ENCODE peak calls at places on chromosomes 1 and 21, in seven cellular contexts. L, A, S, X, U, H and I are unnamed samples.

GRCh38 chr1:201884472-201884871 is 4.2 kb upstream of the SHISA4 start:
- DNase-seq in L (peak; percentile 80), A (no peak), S (no peak), X (no peak), U (no peak), H (no peak), I (no peak)

GRCh38 chr1:20590313-20590777 is 1.4 kb downstream of the CDA start:
- DNase-seq in L (no peak), A (no peak), S (peak; percentile 96), X (peak; percentile 19), U (no peak), H (peak; percentile 27), I (no peak)

GRCh38 chr1:227855687-227856086 is 40.2 kb downstream of the PRSS38 start:
- DNase-seq in L (no peak), A (no peak), S (no peak), X (no peak), U (no peak), H (no peak), I (no peak)

GRCh38 chr1:116764466-116764896 is 10.3 kb downstream of the CD2 start:
- DNase-seq in L (no peak), A (no peak), S (no peak), X (no peak), U (no peak), H (no peak), I (no peak)

GRCh38 chr1:145757420-145757819 is 38.1 kb downstream of the CD160 start:
- DNase-seq in L (no peak), A (no peak), S (no peak), X (no peak), U (no peak), H (no peak), I (no peak)

GRCh38 chr1:12546771-12547585 is 71.0 kb downstream of the DHRS3 start:
- DNase-seq in L (peak; percentile 76), A (no peak), S (no peak), X (peak; percentile 79), U (no peak), H (no peak), I (no peak)

GRCh38 chr1:8349473-8349865 is 31.6 kb downstream of the SLC45A1 start:
- DNase-seq in L (no peak), A (no peak), S (no peak), X (no peak), U (no peak), H (no peak), I (no peak)

GRCh38 chr1:180881806-180882509 is 30.7 kb upstream of the KIAA1614 start:
- DNase-seq in L (no peak), A (no peak), S (peak; percentile 51), X (no peak), U (no peak), H (no peak), I (no peak)

GRCh38 chr1:37085393-37085792 is 51.1 kb upstream of the GRIK3 start:
- DNase-seq in L (no peak), A (no peak), S (peak; percentile 8), X (no peak), U (no peak), H (no peak), I (no peak)

GRCh38 chr1:151972533-151973270 is 21.0 kb downstream of the S100A10 start:
- DNase-seq in L (no peak), A (no peak), S (peak; percentile 84), X (no peak), U (no peak), H (peak; percentile 76), I (no peak)

GRCh38 chr1:175150596-175151319 is 41.8 kb downstream of the KIAA0040 start:
- DNase-seq in L (no peak), A (peak; percentile 77), S (no peak), X (no peak), U (no peak), H (peak; percentile 38), I (no peak)

GRCh38 chr1:214840366-214840765 is 237.4 kb downstream of the CENPF start:
- DNase-seq in L (no peak), A (no peak), S (no peak), X (no peak), U (no peak), H (no peak), I (no peak)

GRCh38 chr1:204093421-204093717 is 20.5 kb downstream of the SOX13 start:
- DNase-seq in L (no peak), A (no peak), S (no peak), X (no peak), U (no peak), H (no peak), I (no peak)

GRCh38 chr21:41926068-41926806 is 27.6 kb downstream of the C2CD2 start:
- DNase-seq in L (no peak), A (no peak), S (peak; percentile 13), X (no peak), U (no peak), H (no peak), I (no peak)

GRCh38 chr1:39570477-39571177 is 6.0 kb downstream of the PABPC4 start:
- DNase-seq in L (no peak), A (no peak), S (no peak), X (no peak), U (no peak), H (peak; percentile 85), I (no peak)

GRCh38 chr1:80673935-80674597 is 1126.7 kb upstream of the ADGRL2 start:
- DNase-seq in L (no peak), A (no peak), S (no peak), X (no peak), U (no peak), H (no peak), I (no peak)

GRCh38 chr1:67646145-67647035 is 38.6 kb upstream of the GADD45A start:
- DNase-seq in L (peak; percentile 39), A (no peak), S (peak; percentile 6), X (no peak), U (peak; percentile 47), H (peak; percentile 64), I (no peak)

GRCh38 chr1:66335859-66336640 is 197.9 kb upstream of the SGIP1 start:
- DNase-seq in L (peak; percentile 86), A (no peak), S (peak; percentile 97), X (peak; percentile 73), U (no peak), H (peak; percentile 76), I (peak; percentile 21)

GRCh38 chr1:75937034-75937433 is 4.8 kb upstream of the ASB17 start:
- DNase-seq in L (no peak), A (no peak), S (no peak), X (no peak), U (no peak), H (no peak), I (no peak)

GRCh38 chr1:31598980-31599379 is 18.5 kb upstream of the HCRTR1 start:
- DNase-seq in L (no peak), A (no peak), S (no peak), X (no peak), U (no peak), H (peak; percentile 1), I (no peak)

GRCh38 chr1:243510928-243511327 is 255.1 kb downstream of the SDCCAG8 start:
- DNase-seq in L (no peak), A (no peak), S (no peak), X (no peak), U (no peak), H (no peak), I (no peak)

GRCh38 chr1:32151319-32151787 is 28.1 kb upstream of the TXLNA start:
- DNase-seq in L (no peak), A (peak; percentile 51), S (no peak), X (no peak), U (no peak), H (no peak), I (no peak)

GRCh38 chr1:93394514-93394913 is 48.8 kb downstream of the DR1 start:
- DNase-seq in L (no peak), A (no peak), S (no peak), X (no peak), U (no peak), H (no peak), I (no peak)

GRCh38 chr1:204417231-204417997 is 5.8 kb upstream of the PPP1R15B start:
- DNase-seq in L (peak; percentile 83), A (peak; percentile 69), S (peak; percentile 92), X (no peak), U (no peak), H (peak; percentile 94), I (no peak)

GRCh38 chr1:212368073-212368484 is 46.6 kb downstream of the PACC1 start:
- DNase-seq in L (no peak), A (peak; percentile 64), S (peak; percentile 78), X (peak; percentile 53), U (no peak), H (peak; percentile 50), I (peak; percentile 25)

GRCh38 chr1:164558461-164559341 is at the start of gene PBX1:
- DNase-seq in L (peak; percentile 99), A (peak; percentile 77), S (peak; percentile 93), X (peak; percentile 97), U (peak; percentile 98), H (peak; percentile 99), I (peak; percentile 46)
- TF ChIP-seq POLR2A in L (peak; percentile 91), A (peak; percentile 69), S (no peak), X (no peak), U (peak; percentile 78), H (peak; percentile 97), I (no peak)

GRCh38 chr1:83808536-83808935 is 190.4 kb downstream of the TTLL7 start:
- DNase-seq in L (no peak), A (no peak), S (no peak), X (no peak), U (no peak), H (no peak), I (no peak)
- TF ChIP-seq POLR2A in L (no peak), A (no peak), S (no peak), X (no peak), U (no peak), H (no peak), I (no peak)

GRCh38 chr21:29024474-29025327 is at the start of gene USP16:
- DNase-seq in L (peak; percentile 97), A (peak; percentile 98), S (peak; percentile 98), X (peak; percentile 95), U (peak; percentile 93), H (peak; percentile 98), I (peak; percentile 88)
- TF ChIP-seq POLR2A in L (peak; percentile 40), A (peak; percentile 42), S (peak; percentile 61), X (no peak), U (peak; percentile 55), H (peak; percentile 74), I (peak; percentile 95)

DNA sequence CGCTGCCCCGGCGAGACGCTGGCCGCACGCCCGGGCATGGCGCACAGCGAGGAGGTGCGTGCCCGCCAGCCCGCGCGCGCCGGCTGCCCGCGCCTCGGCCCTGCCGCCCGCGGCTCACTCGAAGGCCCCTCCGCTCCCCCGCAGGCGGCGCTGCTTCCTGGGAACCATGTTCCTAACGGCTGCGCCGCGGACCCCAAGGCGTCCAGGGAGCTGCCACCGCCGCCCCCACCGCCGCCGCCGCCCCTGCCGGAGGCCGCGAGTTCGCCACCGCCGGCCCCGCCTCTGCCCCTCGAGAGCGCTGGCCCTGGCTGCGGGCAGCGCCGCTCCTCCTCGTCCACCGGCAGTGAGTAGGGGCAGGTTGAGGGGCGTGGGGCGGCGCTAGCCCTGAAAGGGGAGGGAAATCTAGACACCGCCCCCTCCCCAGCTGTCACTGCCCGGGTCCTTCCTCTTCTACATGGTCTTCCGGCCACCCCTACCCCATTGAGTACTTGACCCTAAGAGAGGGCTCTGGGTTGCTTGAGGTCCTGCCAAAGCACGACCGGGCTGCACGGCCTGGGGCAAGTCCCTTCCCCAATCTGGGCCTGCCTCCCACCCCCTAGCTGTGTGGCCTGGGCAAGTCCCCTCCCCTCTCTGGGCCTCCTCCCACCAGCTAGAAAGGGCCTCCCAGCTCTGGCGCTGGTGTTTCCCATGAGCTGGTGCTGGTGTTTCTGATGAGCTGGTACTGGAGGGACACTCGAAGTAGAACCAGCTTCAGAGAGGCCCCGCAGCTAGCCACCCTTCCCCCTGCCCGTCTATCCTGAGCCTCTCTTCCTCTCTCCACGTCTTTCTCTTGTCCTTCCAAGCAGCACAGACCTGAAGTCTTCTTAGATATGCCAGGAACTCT is 17.0 kb downstream of the TNFRSF25 start:
- DNase-seq in L (no peak), A (no peak), S (peak; percentile 57), X (no peak), U (no peak), H (no peak), I (no peak)
- TF ChIP-seq POLR2A in L (no peak), A (no peak), S (no peak), X (no peak), U (no peak), H (no peak), I (no peak)